ENCODE peak calls at places on chromosomes 6 and 20, in five cellular contexts. Y is CD14-positive monocyte, F is fibroblast of lung, B is ascending aorta, K is psoas muscle. X is an unnamed sample.

GRCh38 chr20:20052074-20052970 is at the start of the genes CFAP61 and CRNKL1:
- DNase-seq in B (peak; percentile 79), Y (peak; percentile 98), F (peak; percentile 93), K (peak; percentile 98), X (peak; percentile 96)

GRCh38 chr6:12595161-12595792 is 121.3 kb upstream of the PHACTR1 start:
- DNase-seq in Y (no peak), B (no peak), F (peak; percentile 76), K (no peak), X (no peak)

GRCh38 chr20:36147707-36148106 is 6.8 kb upstream of the EPB41L1 start:
- DNase-seq in K (no peak), F (peak; percentile 47), Y (no peak), B (no peak), X (no peak)

GRCh38 chr20:50196248-50196647 is 5.6 kb downstream of the CEBPB start:
- DNase-seq in F (no peak), K (no peak), Y (no peak), B (no peak), X (no peak)

GRCh38 chr20:32537657-32538525 is 47.2 kb downstream of the NOL4L start:
- DNase-seq in B (no peak), F (no peak), Y (no peak), K (no peak), X (peak; percentile 63)

GRCh38 chr6:107819976-107820551 is 4.0 kb downstream of the SCML4 start:
- DNase-seq in Y (no peak), F (no peak), B (no peak), K (no peak), X (peak; percentile 16)

GRCh38 chr6:80676386-80676785 is 569.9 kb downstream of the BCKDHB start:
- DNase-seq in K (no peak), Y (no peak), B (no peak), F (peak; percentile 18), X (no peak)

GRCh38 chr20:33437141-33437911 is 6.2 kb downstream of the SNTA1 start:
- DNase-seq in F (peak; percentile 54), B (peak; percentile 43), K (peak; percentile 83), Y (no peak), X (no peak)

GRCh38 chr6:33276581-33276863 is 401 bp upstream of the B3GALT4 start:
- DNase-seq in K (no peak), F (peak; percentile 4), B (no peak), Y (no peak), X (no peak)

GRCh38 chr6:159610881-159611280 is 82.2 kb downstream of the SOD2 start:
- DNase-seq in K (no peak), B (no peak), Y (no peak), F (no peak), X (no peak)

GRCh38 chr6:13311155-13311554 is 17.2 kb downstream of the TBC1D7 start:
- DNase-seq in Y (no peak), F (no peak), K (no peak), B (no peak), X (no peak)

GRCh38 chr6:73666393-73666792 is 12.6 kb upstream of the SLC17A5 start:
- DNase-seq in B (no peak), Y (no peak), F (peak; percentile 29), K (no peak), X (no peak)

GRCh38 chr6:44921787-44922186 is 406.3 kb upstream of the RUNX2 start:
- DNase-seq in Y (no peak), K (no peak), B (no peak), F (no peak), X (no peak)

GRCh38 chr6:38176797-38177751 is 357.5 kb downstream of the ZFAND3 start:
- DNase-seq in Y (no peak), F (no peak), B (no peak), K (no peak), X (peak; percentile 42)

GRCh38 chr6:56730663-56731529 is 88.2 kb upstream of the DST start:
- DNase-seq in Y (no peak), F (peak; percentile 87), K (peak; percentile 17), B (no peak), X (no peak)

GRCh38 chr6:169092375-169092774 is 161.3 kb downstream of the THBS2 start:
- DNase-seq in Y (no peak), K (no peak), F (peak; percentile 39), B (no peak), X (no peak)

GRCh38 chr6:43776799-43777776 is 7.1 kb downstream of the VEGFA start:
- DNase-seq in K (peak; percentile 91), Y (no peak), B (no peak), F (no peak), X (no peak)

GRCh38 chr6:84762220-84762940 is 2.0 kb downstream of the TBX18 start:
- DNase-seq in K (no peak), F (peak; percentile 27), Y (no peak), B (no peak), X (peak; percentile 50)

GRCh38 chr6:108123946-108124345 is 41.9 kb upstream of the NR2E1 start:
- DNase-seq in Y (no peak), F (no peak), K (no peak), B (no peak), X (peak; percentile 10)

GRCh38 chr6:148689168-148689567 is 57.7 kb upstream of the UST start:
- DNase-seq in B (no peak), F (no peak), Y (no peak), K (no peak), X (no peak)

GRCh38 chr6:33577106-33577535 is 3.0 kb downstream of the BAK1 start:
- DNase-seq in Y (peak; percentile 73), B (peak; percentile 24), K (peak; percentile 72), F (no peak), X (no peak)

GRCh38 chr6:28719275-28719940 is 193.7 kb downstream of the GPX5 start:
- DNase-seq in K (no peak), Y (no peak), F (peak; percentile 18), B (no peak), X (no peak)

GRCh38 chr6:41970436-41970846 is 28.8 kb upstream of the CCND3 start:
- DNase-seq in Y (peak; percentile 94), B (peak; percentile 28), K (peak; percentile 58), F (peak; percentile 29), X (no peak)

GRCh38 chr20:51528263-51529026 is 14.1 kb downstream of the NFATC2 start:
- DNase-seq in F (no peak), Y (no peak), K (no peak), B (no peak), X (no peak)

GRCh38 chr6:41150671-41151070 is 3.5 kb downstream of the TREML1 start:
- DNase-seq in F (no peak), K (no peak), Y (no peak), B (no peak), X (no peak)

GRCh38 chr6:151043944-151044343 is 178.4 kb downstream of the MTHFD1L start:
- DNase-seq in K (no peak), B (no peak), F (no peak), Y (no peak), X (no peak)

GRCh38 chr20:41580384-41580783 is 37.8 kb downstream of the CHD6 start:
- DNase-seq in K (no peak), B (no peak), F (no peak), Y (no peak), X (no peak)
- TF ChIP-seq CTCF in K (no peak), B (no peak), F (no peak), Y (no peak), X (no peak)

GRCh38 chr6:21213492-21213891 is 380.1 kb upstream of the SOX4 start:
- DNase-seq in K (no peak), B (no peak), F (peak; percentile 25), Y (no peak), X (no peak)
- TF ChIP-seq CTCF in K (no peak), B (no peak), F (no peak), Y (no peak), X (no peak)

DNA sequence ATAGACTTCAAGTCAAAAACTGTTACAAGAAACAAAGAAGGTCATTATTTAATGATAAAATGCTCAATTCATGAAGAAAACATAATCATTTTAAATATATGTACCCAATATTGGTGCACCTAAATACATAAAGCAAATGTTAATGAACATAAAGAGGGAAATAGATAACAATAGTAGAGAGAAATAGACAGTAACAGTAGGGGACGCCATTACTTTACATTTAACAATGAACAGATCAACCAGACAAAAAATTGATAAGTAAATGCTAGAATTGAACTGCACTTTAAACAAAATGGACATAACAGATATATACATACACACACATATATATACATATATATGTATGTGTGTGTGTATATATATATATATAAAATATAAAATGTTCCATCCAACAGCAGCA is 37.4 kb downstream of the IL22RA2 start:
- DNase-seq in F (no peak), K (no peak), Y (no peak), B (no peak), X (no peak)
- TF ChIP-seq CTCF in F (no peak), K (peak; percentile 10), Y (peak; percentile 69), B (peak; percentile 22), X (no peak)

GRCh38 chr20:14191559-14191958 is 145.9 kb downstream of the FLRT3 start:
- DNase-seq in F (no peak), B (no peak), K (no peak), Y (no peak), X (no peak)

GRCh38 chr20:14193885-14194284 is 143.5 kb downstream of the FLRT3 start:
- DNase-seq in Y (no peak), K (no peak), B (no peak), F (no peak), X (no peak)

GRCh38 chr20:14193443-14193842 is 144.0 kb downstream of the FLRT3 start:
- DNase-seq in K (no peak), B (no peak), F (no peak), Y (no peak), X (no peak)

GRCh38 chr20:14189794-14190402 is 147.5 kb downstream of the FLRT3 start:
- DNase-seq in K (no peak), B (no peak), F (peak; percentile 45), Y (no peak), X (no peak)
- TF ChIP-seq CTCF in K (no peak), B (no peak), F (peak; percentile 38), Y (no peak), X (peak; percentile 29)

GRCh38 chr6:17091122-17091521 is 10.7 kb upstream of the STMND1 start:
- DNase-seq in B (no peak), K (no peak), F (peak; percentile 12), Y (no peak), X (no peak)
- TF ChIP-seq CTCF in B (no peak), K (peak; percentile 7), F (peak; percentile 36), Y (no peak), X (peak; percentile 8)

GRCh38 chr6:166770216-166771116 is 143.4 kb upstream of the RPS6KA2 start:
- DNase-seq in K (no peak), F (no peak), B (no peak), Y (no peak), X (no peak)

GRCh38 chr6:166771701-166772100 is 144.7 kb upstream of the RPS6KA2 start:
- DNase-seq in F (no peak), Y (no peak), B (no peak), K (no peak), X (no peak)

GRCh38 chr6:166774292-166774691 is 147.2 kb upstream of the RPS6KA2 start:
- DNase-seq in Y (no peak), F (no peak), K (no peak), B (no peak), X (no peak)

GRCh38 chr6:166774770-166775169 is 147.7 kb upstream of the RPS6KA2 start:
- DNase-seq in K (no peak), B (no peak), F (no peak), Y (no peak), X (no peak)

DNA sequence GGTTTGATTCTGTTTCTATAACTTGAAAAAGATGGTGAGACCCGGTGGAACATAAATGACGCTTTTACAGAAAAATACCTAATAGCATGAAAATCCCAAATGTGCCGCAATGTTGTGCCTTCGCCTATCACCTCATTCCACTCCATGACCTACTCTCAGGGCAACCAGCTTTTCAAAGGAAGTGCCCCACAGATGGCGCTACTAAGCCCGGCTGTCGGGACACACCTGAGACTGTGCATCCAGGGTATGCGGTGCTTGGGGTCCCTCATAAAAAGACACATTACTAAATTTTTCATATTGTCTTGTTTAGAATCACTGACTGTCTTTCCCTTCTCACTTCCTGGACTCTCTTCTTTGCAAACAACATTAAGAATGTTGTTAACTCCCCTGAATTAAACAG is 145.5 kb upstream of the RPS6KA2 start:
- DNase-seq in F (no peak), B (no peak), K (no peak), Y (no peak), X (no peak)
- TF ChIP-seq CTCF in F (no peak), B (no peak), K (no peak), Y (no peak), X (no peak)

X was measured in nephron progenitor cell.